ENCODE peak calls at places on chromosome 15, in four cellular contexts. X, Q, C and A are unnamed samples.

GRCh38 chr15:44537728-44538240 is 837 bp downstream of the EIF3J start:
- DNase-seq in X (no peak), Q (peak), C (peak), A (peak)

GRCh38 chr15:52021128-52021671 is 2.2 kb downstream of the MAPK6 start:
- DNase-seq in X (no peak), Q (peak), C (peak), A (peak)

GRCh38 chr15:39362832-39363561 is 217.9 kb upstream of the THBS1 start:
- DNase-seq in X (no peak), Q (no peak), C (no peak), A (peak)

GRCh38 chr15:55574096-55574495 is 14.0 kb downstream of the PYGO1 start:
- DNase-seq in X (no peak), Q (no peak), C (no peak), A (no peak)

GRCh38 chr15:51155016-51155580 is 60.4 kb upstream of the TNFAIP8L3 start:
- DNase-seq in X (no peak), Q (no peak), C (no peak), A (no peak)

GRCh38 chr15:68403161-68403941 is 28.6 kb downstream of the ITGA11 start:
- DNase-seq in X (no peak), Q (no peak), C (no peak), A (no peak)

GRCh38 chr15:57541805-57542504 is 49.7 kb upstream of the MYZAP start:
- DNase-seq in X (no peak), Q (peak), C (peak), A (peak)

GRCh38 chr15:73335471-73335870 is 33.3 kb downstream of the HCN4 start:
- DNase-seq in X (no peak), Q (no peak), C (no peak), A (no peak)

GRCh38 chr15:42038401-42038800 is 17.6 kb upstream of the PLA2G4E start:
- DNase-seq in X (no peak), Q (no peak), C (no peak), A (no peak)

GRCh38 chr15:52527898-52528464 is 699 bp downstream of the MYO5A start:
- DNase-seq in X (no peak), Q (no peak), C (peak), A (peak)

GRCh38 chr15:66723826-66724731 is 22.0 kb downstream of the SMAD6 start:
- DNase-seq in X (no peak), Q (no peak), C (peak), A (no peak)

GRCh38 chr15:88882745-88883144 is 12.6 kb downstream of the HAPLN3 start:
- DNase-seq in X (no peak), Q (no peak), C (no peak), A (no peak)

GRCh38 chr15:43887901-43888300 is 61.1 kb downstream of the WDR76 start:
- DNase-seq in X (no peak), Q (no peak), C (no peak), A (no peak)

GRCh38 chr15:81880833-81881232 is 165.0 kb downstream of the MEX3B start:
- DNase-seq in X (no peak), Q (no peak), C (no peak), A (no peak)

GRCh38 chr15:67822537-67823370 is 2.6 kb upstream of the SKOR1 start:
- DNase-seq in X (no peak), Q (no peak), C (peak), A (peak)

GRCh38 chr15:36769110-36769509 is 189.7 kb downstream of the CDIN1 start:
- DNase-seq in X (no peak), Q (no peak), C (no peak), A (no peak)

DNA sequence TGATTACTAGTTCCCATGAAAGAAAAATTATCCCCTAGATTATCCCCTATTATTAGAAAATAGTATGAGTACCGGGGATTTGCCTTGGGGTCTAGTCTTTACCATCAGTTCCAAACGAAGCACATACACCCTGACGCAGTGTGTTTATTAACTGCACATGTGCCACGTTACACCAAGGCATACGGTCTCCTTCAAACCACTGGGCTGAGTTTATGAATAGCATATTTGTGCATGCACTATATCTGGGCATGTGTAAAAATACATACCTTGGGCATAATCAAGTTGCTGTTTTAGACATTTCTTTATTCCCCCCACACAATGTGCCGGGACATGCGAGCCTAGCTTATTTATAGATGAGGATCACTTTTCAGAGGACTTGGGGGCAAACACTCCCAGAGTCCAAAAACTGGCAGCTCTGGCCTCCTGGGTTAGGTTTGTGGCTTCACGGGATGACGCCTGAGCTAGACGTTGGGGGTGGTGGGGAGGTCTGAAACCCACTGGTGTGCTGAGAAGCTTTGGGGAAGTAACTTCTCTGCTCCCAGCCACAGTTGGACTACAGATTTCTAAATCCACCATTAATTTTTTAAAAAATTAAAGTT is 16.2 kb downstream of the IGDCC4 start:
- DNase-seq in X (no peak), Q (no peak), C (no peak), A (no peak)
- TF ChIP-seq PBX3 in X (no peak), Q (no peak), C (no peak), A (no peak)

GRCh38 chr15:60093273-60094067 is 89.4 kb downstream of the FOXB1 start:
- DNase-seq in X (no peak), Q (peak), C (no peak), A (no peak)
- TF ChIP-seq USF2 in X (no peak), Q (no peak), C (no peak), A (no peak)

DNA sequence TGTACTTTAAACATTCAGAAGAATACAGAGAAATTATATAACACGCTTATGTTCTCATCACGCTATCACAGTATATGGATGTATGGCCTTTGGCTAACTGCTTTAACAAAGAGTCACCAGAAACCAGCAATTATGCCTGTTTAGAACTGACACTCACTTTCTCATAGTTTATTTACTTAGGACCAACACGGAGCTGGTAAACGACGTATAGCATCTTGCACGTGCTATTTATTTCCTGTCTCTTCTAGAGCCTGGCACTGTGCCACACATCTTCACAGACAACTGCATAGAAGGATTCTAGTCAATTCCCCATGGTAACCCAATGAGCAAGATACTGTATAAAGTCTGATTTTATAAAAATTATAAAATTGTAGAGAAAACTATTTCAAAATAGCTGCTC is 43.6 kb downstream of the TBC1D2B start:
- DNase-seq in X (no peak), Q (no peak), C (no peak), A (no peak)
- TF ChIP-seq SMC3 in X (no peak), Q (no peak), C (no peak), A (no peak)

GRCh38 chr15:25178835-25179672 is 224.3 kb downstream of the SNRPN start:
- DNase-seq in X (no peak), Q (no peak), C (no peak), A (no peak)
- TF ChIP-seq PBX3 in X (no peak), Q (no peak), C (no peak), A (no peak)

GRCh38 chr15:62280625-62281024 is 115.5 kb upstream of the C2CD4B start:
- DNase-seq in X (no peak), Q (no peak), C (no peak), A (no peak)
- TF ChIP-seq USF2 in X (no peak), Q (no peak), C (no peak), A (no peak)

DNA sequence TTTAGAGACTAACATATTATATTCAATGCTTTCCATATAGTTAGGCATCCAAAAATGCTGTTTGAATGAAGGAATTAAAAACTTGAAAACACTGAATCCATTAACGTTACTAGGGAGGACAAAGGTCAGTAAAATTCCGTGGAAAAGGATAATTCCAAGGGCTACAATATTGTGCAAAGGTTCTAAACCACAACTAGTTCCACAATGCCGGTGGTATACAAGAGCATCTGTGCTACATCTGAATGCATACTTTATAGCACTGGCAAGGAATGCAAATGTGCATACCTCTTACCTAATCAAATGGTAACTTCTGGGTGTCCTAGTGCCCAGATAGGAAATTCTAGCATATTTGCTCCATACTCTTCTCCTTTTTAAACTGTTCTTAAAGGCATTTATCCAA is 2.2 kb downstream of the ICE2 start:
- DNase-seq in X (no peak), Q (peak), C (no peak), A (no peak)
- TF ChIP-seq SMC3 in X (no peak), Q (no peak), C (no peak), A (no peak)

GRCh38 chr15:78360958-78361714 is 21.0 kb downstream of the CRABP1 start:
- DNase-seq in X (no peak), Q (no peak), C (no peak), A (no peak)

GRCh38 chr15:78360426-78360825 is 20.3 kb downstream of the CRABP1 start:
- DNase-seq in X (no peak), Q (no peak), C (no peak), A (peak)

GRCh38 chr15:78361956-78362506 is 21.9 kb downstream of the CRABP1 start:
- DNase-seq in X (no peak), Q (no peak), C (no peak), A (no peak)

GRCh38 chr15:78355185-78355584 is 15.0 kb downstream of the CRABP1 start:
- DNase-seq in X (no peak), Q (no peak), C (no peak), A (no peak)

DNA sequence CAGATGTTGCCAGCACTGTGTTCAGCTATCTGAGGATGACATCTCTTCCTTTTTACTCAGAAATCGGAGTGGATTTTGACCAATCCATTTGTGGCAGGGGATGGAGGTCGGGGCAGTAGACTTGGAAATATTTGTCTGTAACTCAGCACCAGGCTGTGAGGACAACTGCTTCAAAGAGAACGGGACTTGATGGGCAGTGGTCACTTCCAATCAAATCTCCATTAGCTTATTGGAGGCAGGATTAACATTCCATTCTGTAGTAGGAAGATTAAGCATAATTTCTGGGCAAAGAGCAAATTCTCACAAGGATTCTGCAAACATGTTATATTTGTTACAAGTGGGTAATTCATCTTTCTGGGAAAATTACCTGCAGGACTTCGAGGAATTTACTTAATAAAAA is 18.0 kb downstream of the CRABP1 start:
- DNase-seq in X (no peak), Q (peak), C (no peak), A (no peak)
- TF ChIP-seq PBX3 in X (no peak), Q (no peak), C (no peak), A (peak)

DNA sequence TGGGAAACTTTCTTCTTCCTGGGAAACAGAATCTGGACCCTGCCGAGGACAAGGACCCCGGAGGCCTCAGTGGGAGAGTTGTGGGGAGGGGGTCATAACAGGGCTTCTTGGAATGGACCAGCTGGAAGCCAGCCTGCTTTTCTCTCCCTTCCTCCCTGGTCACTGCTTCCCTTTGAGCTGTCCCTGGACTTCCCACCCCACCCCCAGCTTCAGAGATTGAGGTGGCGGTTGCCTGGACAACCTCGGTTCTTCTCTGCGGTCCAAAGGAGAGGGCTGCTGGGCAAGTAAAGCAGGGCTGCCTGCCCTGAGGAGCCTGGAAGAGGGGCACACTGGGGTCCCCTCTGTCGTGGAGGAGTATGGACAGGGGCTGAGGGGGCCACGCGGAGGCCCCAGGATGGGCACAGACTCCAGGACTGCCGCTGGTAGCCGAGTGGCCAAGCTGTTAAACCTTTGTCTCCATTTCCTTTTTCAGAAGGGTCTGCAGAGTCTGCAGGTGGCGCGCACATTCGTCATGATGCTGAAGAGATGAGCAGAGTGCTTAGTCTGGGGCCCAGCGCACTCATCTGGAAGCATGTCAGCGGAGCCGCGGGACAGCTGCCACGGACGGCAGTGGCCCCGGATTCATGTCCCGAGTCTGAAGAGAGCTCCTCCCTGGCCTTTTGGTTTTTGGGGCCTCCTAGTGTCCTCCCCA is 42.8 kb downstream of the KLHL25 start:
- DNase-seq in X (no peak), Q (no peak), C (no peak), A (no peak)
- TF ChIP-seq USF2 in X (no peak), Q (no peak), C (no peak), A (no peak)